ENCODE peak calls at places on chromosomes 11 and 22, in six cellular contexts. J is nucleus accumbens; F is H54; W is HEK293T; Y is stimulated activated CD4-positive, alpha-beta T cell treated with anti-CD3 and anti-CD28 coated beads, Interleukin-15, amount 100 ng/mL, for 1 hour; G is neural progenitor cell. O is an unnamed sample.

GRCh38 chr11:121740902-121741301 is 288.1 kb upstream of the SORL1-AS1 start:
- DNase-seq in J (no peak), F (no peak), W (no peak), Y (no peak), G (no peak), O (no peak)

GRCh38 chr11:47093541-47093940 is 83.1 kb downstream of the ARFGAP2 start:
- DNase-seq in J (no peak), F (no peak), W (no peak), Y (no peak), G (no peak), O (no peak)

GRCh38 chr11:12201016-12201985 is 90.9 kb downstream of the MICAL2 start:
- DNase-seq in J (no peak), F (no peak), W (no peak), Y (no peak), G (no peak), O (no peak)

GRCh38 chr11:126702987-126703386 is 297.6 kb downstream of the KIRREL3 start:
- DNase-seq in J (no peak), F (no peak), W (no peak), Y (no peak), G (no peak), O (no peak)

GRCh38 chr11:70084046-70084984 is 6.2 kb downstream of the ANO1 start:
- DNase-seq in J (no peak), F (no peak), W (no peak), Y (no peak), G (no peak), O (no peak)

GRCh38 chr11:62345862-62346261 is 8.6 kb downstream of the ASRGL1 start:
- DNase-seq in J (no peak), F (no peak), W (no peak), Y (no peak), G (no peak), O (no peak)

GRCh38 chr11:119366690-119367620 is 14.5 kb downstream of the USP2 start:
- DNase-seq in J (no peak), F (no peak), W (no peak), Y (no peak), G (no peak), O (no peak)

GRCh38 chr11:11149671-11150459 is 203.2 kb downstream of the CSNK2A3 start:
- DNase-seq in J (no peak), F (no peak), W (no peak), Y (no peak), G (no peak), O (no peak)

GRCh38 chr11:10926801-10927200 is 68.9 kb upstream of the ZBED5 start:
- DNase-seq in J (no peak), F (no peak), W (no peak), Y (no peak), G (no peak), O (no peak)

GRCh38 chr11:62737196-62737595 is 8.9 kb downstream of the TTC9C start:
- DNase-seq in J (no peak), F (no peak), W (no peak), Y (no peak), G (no peak), O (no peak)

GRCh38 chr11:1370186-1371025 is 19.3 kb upstream of the BRSK2 start:
- DNase-seq in J (no peak), F (no peak), W (no peak), Y (no peak), G (no peak), O (no peak)

GRCh38 chr22:38107692-38108515 is 2.6 kb downstream of the BAIAP2L2 start:
- DNase-seq in J (no peak), F (no peak), W (no peak), Y (no peak), G (no peak), O (no peak)

GRCh38 chr11:75014129-75014528 is 25.4 kb downstream of the NEU3 start:
- DNase-seq in J (no peak), F (no peak), W (no peak), Y (no peak), G (no peak), O (no peak)